ENCODE peak calls at places on chromosomes 4 and X, in ten cellular contexts. J is CD4-positive, alpha-beta memory T cell; W is AG04449; P is fibroblast of mammary gland; N is Kasumi-1; X is mucosa of descending colon; Y is left cardiac atrium; A is Right ventricle myocardium superior; K is NCI-H1930; V is tibial nerve. S is an unnamed sample.

GRCh38 chr4:56655627-56656345 is 25.3 kb downstream of the HOPX start:
- DNase-seq in J (peak; percentile 21), W (no peak), P (no peak), N (no peak), X (peak; percentile 32), Y (no peak), A (no peak), K (no peak), V (no peak), S (peak; percentile 37)

GRCh38 chrX:112120737-112121136 is 38.2 kb upstream of the TRPC5 start:
- DNase-seq in J (no peak), W (no peak), P (no peak), N (no peak), X (no peak), Y (no peak), A (no peak), K (no peak), V (no peak), S (no peak)

GRCh38 chrX:70254063-70254400 is 6.0 kb downstream of the P2RY4 start:
- DNase-seq in J (no peak), W (no peak), P (no peak), N (no peak), X (no peak), Y (no peak), A (no peak), K (no peak), V (no peak), S (no peak)

GRCh38 chr4:102339018-102339417 is 6.3 kb downstream of the SLC39A8 start:
- DNase-seq in J (no peak), W (no peak), P (no peak), N (no peak), X (no peak), Y (no peak), A (no peak), K (no peak), V (no peak), S (no peak)

GRCh38 chrX:154019061-154019621 is 561 bp downstream of the IRAK1 start:
- DNase-seq in J (no peak), W (no peak), P (no peak), N (no peak), X (peak; percentile 54), Y (no peak), A (no peak), K (no peak), V (no peak), S (peak; percentile 28)

GRCh38 chrX:18769812-18770573 is 62.5 kb downstream of the PPEF1 start:
- DNase-seq in J (no peak), W (no peak), P (peak; percentile 16), N (no peak), X (no peak), Y (no peak), A (no peak), K (no peak), V (no peak), S (no peak)

GRCh38 chrX:154840856-154841255 is 6.4 kb upstream of the SMIM9 start:
- DNase-seq in J (peak; percentile 36), W (peak; percentile 37), P (peak; percentile 65), N (peak; percentile 76), X (no peak), Y (no peak), A (no peak), K (no peak), V (no peak), S (peak; percentile 72)

GRCh38 chr4:55169352-55169959 is 44.1 kb upstream of the KDR start:
- DNase-seq in J (no peak), W (no peak), P (no peak), N (no peak), X (no peak), Y (no peak), A (no peak), K (no peak), V (no peak), S (no peak)

GRCh38 chr4:7256989-7257810 is 64.9 kb downstream of the SORCS2 start:
- DNase-seq in J (no peak), W (no peak), P (no peak), N (no peak), X (no peak), Y (peak; percentile 62), A (peak; percentile 86), K (no peak), V (peak; percentile 84), S (no peak)

GRCh38 chr4:164866817-164867490 is 10.0 kb upstream of the APELA start:
- DNase-seq in J (no peak), W (no peak), P (peak; percentile 30), N (no peak), X (no peak), Y (no peak), A (no peak), K (no peak), V (no peak), S (no peak)

GRCh38 chr4:153497091-153497531 is 31.0 kb downstream of the TMEM131L start:
- DNase-seq in J (peak; percentile 69), W (no peak), P (peak; percentile 54), N (no peak), X (no peak), Y (no peak), A (no peak), K (no peak), V (no peak), S (no peak)

GRCh38 chrX:81708506-81708905 is 506.6 kb downstream of the SH3BGRL start:
- DNase-seq in J (no peak), W (no peak), P (no peak), N (peak; percentile 5), X (no peak), Y (no peak), A (no peak), K (no peak), V (no peak), S (no peak)

GRCh38 chr4:8122746-8123145 is 35.9 kb downstream of the ABLIM2 start:
- DNase-seq in J (no peak), W (no peak), P (no peak), N (no peak), X (no peak), Y (no peak), A (no peak), K (no peak), V (no peak), S (no peak)

GRCh38 chr4:127240721-127241120 is 392.0 kb upstream of the INTU start:
- DNase-seq in J (no peak), W (no peak), P (peak; percentile 61), N (no peak), X (no peak), Y (no peak), A (no peak), K (no peak), V (no peak), S (no peak)

GRCh38 chr4:76709454-76709853 is 188.5 kb downstream of the SOWAHB start:
- DNase-seq in J (no peak), W (peak; percentile 36), P (no peak), N (no peak), X (no peak), Y (no peak), A (no peak), K (no peak), V (no peak), S (no peak)

GRCh38 chrX:102345916-102346315 is 93.9 kb downstream of the NXF2B start:
- DNase-seq in J (peak; percentile 46), W (no peak), P (peak; percentile 53), N (no peak), X (peak; percentile 33), Y (peak; percentile 61), A (peak; percentile 40), K (no peak), V (peak; percentile 82), S (no peak)

GRCh38 chr4:89757154-89757723 is 79.7 kb downstream of the SNCA start:
- DNase-seq in J (no peak), W (no peak), P (no peak), N (no peak), X (no peak), Y (no peak), A (no peak), K (no peak), V (no peak), S (no peak)

GRCh38 chr4:179145746-179146530 is 1703.7 kb upstream of the AGA start:
- DNase-seq in J (no peak), W (no peak), P (no peak), N (no peak), X (no peak), Y (no peak), A (no peak), K (no peak), V (no peak), S (no peak)

GRCh38 chrX:34874763-34875162 is 67.8 kb upstream of the FAM47B start:
- DNase-seq in J (no peak), W (no peak), P (no peak), N (no peak), X (no peak), Y (no peak), A (no peak), K (no peak), V (no peak), S (no peak)

GRCh38 chrX:70129811-70130210 is 3.4 kb upstream of the IGBP1 start:
- DNase-seq in J (no peak), W (no peak), P (peak; percentile 55), N (no peak), X (no peak), Y (no peak), A (no peak), K (no peak), V (no peak), S (no peak)

GRCh38 chr4:88971536-88971935 is 85.4 kb downstream of the FAM13A start:
- DNase-seq in J (no peak), W (no peak), P (no peak), N (no peak), X (no peak), Y (no peak), A (no peak), K (no peak), V (no peak), S (no peak)